ENCODE peak calls at places on chromosome 19, in ten cellular contexts. M is GM12878, Y is transverse colon, C is stomach, I is tibial nerve, N is upper lobe of left lung, G is ovary, H is suprapubic skin, D is K562, E is A549. B is an unnamed sample.
A peak's percentile ranks its signal among the peaks of the same experiment; 100 is the strongest.

GRCh38 chr19:31943305-31943704 is 402.1 kb upstream of the ZNF507 start:
- DNase-seq in M (no peak), Y (no peak), C (no peak), I (no peak), N (no peak), G (no peak), H (no peak), D (no peak), E (no peak), B (no peak)

GRCh38 chr19:41703602-41704293 is 4.7 kb upstream of the CEACAM5 start:
- DNase-seq in M (no peak), Y (peak; percentile 5), C (no peak), I (no peak), N (no peak), G (no peak), H (peak; percentile 45), D (no peak), E (no peak), B (no peak)

GRCh38 chr19:6599866-6600454 is 9.0 kb upstream of the CD70 start:
- DNase-seq in M (no peak), Y (no peak), C (no peak), I (no peak), N (no peak), G (no peak), H (no peak), D (no peak), E (no peak), B (no peak)

GRCh38 chr19:16062789-16063188 is 13.5 kb upstream of the TPM4 start:
- DNase-seq in M (no peak), Y (peak; percentile 78), C (peak; percentile 70), I (no peak), N (no peak), G (no peak), H (no peak), D (peak; percentile 72), E (no peak), B (no peak)

GRCh38 chr19:1489463-1489971 is 633 bp downstream of the PCSK4 start:
- DNase-seq in M (no peak), Y (no peak), C (no peak), I (no peak), N (peak; percentile 74), G (no peak), H (no peak), D (peak; percentile 38), E (no peak), B (no peak)

GRCh38 chr19:58346961-58347929 is 6.0 kb downstream of the A1BG start:
- DNase-seq in M (no peak), Y (peak; percentile 69), C (peak; percentile 54), I (peak; percentile 15), N (peak; percentile 93), G (no peak), H (no peak), D (peak; percentile 98), E (peak; percentile 65), B (no peak)

GRCh38 chr19:3575260-3575741 is 2.6 kb downstream of the HMG20B start:
- DNase-seq in M (no peak), Y (no peak), C (peak; percentile 42), I (no peak), N (no peak), G (no peak), H (no peak), D (no peak), E (no peak), B (no peak)

GRCh38 chr19:42051166-42052115 is 18.6 kb downstream of the GRIK5 start:
- DNase-seq in M (no peak), Y (no peak), C (peak; percentile 47), I (no peak), N (peak; percentile 62), G (no peak), H (no peak), D (no peak), E (no peak), B (no peak)

GRCh38 chr19:13103585-13103923 is 896 bp upstream of the LYL1 start:
- DNase-seq in M (no peak), Y (no peak), C (no peak), I (no peak), N (no peak), G (no peak), H (no peak), D (no peak), E (no peak), B (no peak)

GRCh38 chr19:41784337-41785239 is 11.8 kb upstream of the CEACAM3 start:
- DNase-seq in M (no peak), Y (peak; percentile 27), C (no peak), I (no peak), N (no peak), G (no peak), H (no peak), D (no peak), E (no peak), B (no peak)

GRCh38 chr19:45852941-45853340 is 10.0 kb downstream of the SYMPK start:
- DNase-seq in M (no peak), Y (no peak), C (no peak), I (no peak), N (no peak), G (no peak), H (no peak), D (no peak), E (no peak), B (no peak)

GRCh38 chr19:45854167-45854778 is 8.7 kb downstream of the SYMPK start:
- DNase-seq in M (no peak), Y (no peak), C (no peak), I (no peak), N (no peak), G (no peak), H (no peak), D (no peak), E (no peak), B (no peak)

GRCh38 chr19:45848922-45849321 is 14.0 kb downstream of the SYMPK start:
- DNase-seq in M (no peak), Y (no peak), C (no peak), I (no peak), N (no peak), G (no peak), H (no peak), D (peak; percentile 48), E (peak; percentile 69), B (no peak)

GRCh38 chr19:45847661-45848060 is 15.3 kb downstream of the SYMPK start:
- DNase-seq in M (no peak), Y (no peak), C (no peak), I (no peak), N (no peak), G (no peak), H (no peak), D (no peak), E (no peak), B (no peak)

GRCh38 chr19:45852145-45852750 is 10.7 kb downstream of the SYMPK start:
- DNase-seq in M (no peak), Y (no peak), C (no peak), I (no peak), N (no peak), G (no peak), H (no peak), D (no peak), E (no peak), B (no peak)
- TF ChIP-seq EP300 in M (no peak), Y (no peak), C (no peak), I (no peak), N (no peak), G (no peak), H (no peak), D (no peak), E (no peak), B (no peak)

GRCh38 chr19:35740423-35741215 is 1.6 kb downstream of the IGFLR1 start:
- DNase-seq in M (peak; percentile 86), Y (peak; percentile 98), C (peak; percentile 98), I (peak; percentile 98), N (peak; percentile 97), G (peak; percentile 99), H (peak; percentile 99), D (peak; percentile 95), E (peak; percentile 100), B (peak; percentile 93)
- TF ChIP-seq POLR2A in M (peak; percentile 84), Y (peak; percentile 52), C (no peak), I (peak; percentile 45), N (no peak), G (peak; percentile 75), H (no peak), D (peak; percentile 87), E (peak; percentile 78), B (no peak)

DNA sequence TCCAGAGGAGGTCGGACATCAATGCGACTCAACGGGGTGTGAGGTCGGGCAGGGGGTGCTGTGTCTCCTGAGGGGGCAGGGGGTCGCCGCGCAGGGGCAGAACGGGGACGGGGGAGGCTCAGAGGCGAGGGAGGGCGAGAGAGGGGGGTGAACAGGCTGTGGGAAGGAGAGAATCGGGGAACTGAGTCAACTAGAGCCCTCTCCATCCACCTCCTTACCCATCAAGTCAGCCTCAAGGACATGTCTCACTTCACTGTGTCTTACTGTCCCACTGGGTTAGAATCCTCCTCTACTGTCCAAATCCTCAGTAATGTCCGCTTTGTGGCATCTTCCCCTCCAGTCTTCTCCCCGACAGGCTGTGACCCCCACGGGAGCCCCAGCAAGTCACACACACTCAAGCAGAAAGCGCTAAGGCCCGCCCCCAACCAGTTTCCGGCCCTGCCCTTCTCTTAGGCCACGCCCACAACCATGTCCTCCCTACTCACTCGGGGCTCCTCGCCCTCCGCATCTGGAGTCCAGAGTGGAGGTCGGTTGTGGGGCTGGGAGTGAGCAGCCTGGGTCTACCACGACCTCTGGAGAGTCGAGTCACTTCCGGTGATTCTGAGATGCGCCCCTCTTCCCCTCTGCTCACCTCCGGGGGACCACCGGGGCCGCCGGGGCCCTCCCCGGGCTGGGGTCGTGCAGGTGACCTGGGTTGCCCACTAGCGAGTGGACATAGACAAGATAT is 9.3 kb downstream of the PLEKHA4 start:
- DNase-seq in M (no peak), Y (peak; percentile 60), C (no peak), I (no peak), N (peak; percentile 81), G (no peak), H (no peak), D (peak; percentile 89), E (no peak), B (no peak)
- TF ChIP-seq EP300 in M (no peak), Y (no peak), C (no peak), I (no peak), N (no peak), G (no peak), H (no peak), D (no peak), E (no peak), B (no peak)

GRCh38 chr19:35642798-35643254 is 1.3 kb downstream of the ETV2 start:
- DNase-seq in M (no peak), Y (no peak), C (no peak), I (no peak), N (no peak), G (peak; percentile 58), H (no peak), D (no peak), E (no peak), B (no peak)

GRCh38 chr19:35644987-35645679 is 3.0 kb upstream of the COX6B1 start:
- DNase-seq in M (no peak), Y (peak; percentile 92), C (peak; percentile 87), I (peak; percentile 90), N (peak; percentile 91), G (peak; percentile 94), H (peak; percentile 93), D (peak; percentile 86), E (peak; percentile 81), B (peak; percentile 61)

GRCh38 chr19:35644206-35644986 is 2.9 kb downstream of the ETV2 start:
- DNase-seq in M (peak; percentile 74), Y (peak; percentile 98), C (peak; percentile 98), I (peak; percentile 90), N (peak; percentile 97), G (peak; percentile 95), H (peak; percentile 97), D (peak; percentile 92), E (peak; percentile 100), B (peak; percentile 88)

GRCh38 chr19:35642312-35642711 is 767 bp downstream of the ETV2 start:
- DNase-seq in M (no peak), Y (no peak), C (no peak), I (no peak), N (no peak), G (no peak), H (no peak), D (no peak), E (no peak), B (peak; percentile 51)

GRCh38 chr19:35643255-35644205 is 2.0 kb downstream of the ETV2 start:
- DNase-seq in M (peak; percentile 59), Y (peak; percentile 91), C (peak; percentile 90), I (peak; percentile 62), N (peak; percentile 96), G (peak; percentile 87), H (no peak), D (peak; percentile 85), E (peak; percentile 99), B (no peak)
- TF ChIP-seq POLR2A in M (peak; percentile 97), Y (peak; percentile 71), C (no peak), I (no peak), N (peak; percentile 51), G (peak; percentile 35), H (no peak), D (peak; percentile 86), E (peak; percentile 95), B (no peak)

B was measured in H1.